ENCODE peak calls at places on chromosomes 16 and 17, in ten cellular contexts. R is uterus, H is Caco-2, A is ascending aorta, T is endothelial cell, Y is MCF 10A, V is cardiac muscle cell, L is stomach, Z is psoas muscle, C is IMR-90. J is an unnamed sample.
A peak's percentile ranks its signal among the peaks of the same experiment; 100 is the strongest.

GRCh38 chr17:59357219-59357699 is 25.8 kb downstream of the YPEL2 start:
- DNase-seq in V (no peak), Z (no peak), Y (no peak), R (no peak), L (no peak), H (no peak), C (no peak), T (no peak), A (no peak), J (no peak)

GRCh38 chr16:16019488-16019887 is 70.1 kb downstream of the ABCC1 start:
- DNase-seq in V (no peak), R (no peak), H (no peak), Y (peak; percentile 85), Z (no peak), L (no peak), T (no peak), A (no peak), C (peak; percentile 54), J (no peak)

GRCh38 chr16:9900576-9900975 is 281.7 kb downstream of the GRIN2A start:
- DNase-seq in Z (no peak), A (no peak), R (no peak), H (no peak), V (no peak), Y (no peak), L (no peak), C (no peak), T (no peak), J (no peak)

GRCh38 chr17:3796110-3796821 is 4.7 kb downstream of the ITGAE start:
- DNase-seq in R (no peak), Z (no peak), C (no peak), T (no peak), Y (no peak), L (peak; percentile 48), H (no peak), A (peak; percentile 53), V (no peak), J (no peak)

GRCh38 chr16:2825049-2825742 is 4.9 kb upstream of the ZG16B start:
- DNase-seq in Z (peak; percentile 46), Y (no peak), C (no peak), V (no peak), R (no peak), H (no peak), T (no peak), A (no peak), L (no peak), J (no peak)

GRCh38 chr16:57867000-57867561 is 64.8 kb upstream of the KIFC3 start:
- DNase-seq in H (no peak), A (no peak), Z (no peak), Y (no peak), T (no peak), C (peak; percentile 10), L (no peak), R (no peak), V (peak; percentile 56), J (no peak)

GRCh38 chr17:44916781-44917241 is 1.5 kb upstream of the GFAP start:
- DNase-seq in C (peak; percentile 25), L (no peak), H (no peak), T (no peak), V (no peak), Z (no peak), R (peak; percentile 53), Y (peak; percentile 81), A (no peak), J (no peak)

GRCh38 chr17:79038545-79039135 is 14.7 kb downstream of the C1QTNF1 start:
- DNase-seq in L (no peak), A (no peak), H (no peak), V (no peak), T (no peak), Y (peak; percentile 98), R (peak; percentile 21), C (peak; percentile 96), Z (peak; percentile 81), J (no peak)

GRCh38 chr17:76434870-76435269 is 18.1 kb downstream of the UBE2O start:
- DNase-seq in A (no peak), Y (peak; percentile 66), R (no peak), C (no peak), T (no peak), L (no peak), V (no peak), Z (peak; percentile 76), H (no peak), J (no peak)

GRCh38 chr17:33973491-33973890 is 281.6 kb upstream of the CCL2 start:
- DNase-seq in L (peak; percentile 57), C (no peak), A (no peak), T (no peak), Y (no peak), V (no peak), H (no peak), Z (no peak), R (no peak), J (no peak)

GRCh38 chr17:34781571-34782108 is 179.6 kb downstream of the CCT6B start:
- DNase-seq in L (no peak), T (no peak), A (no peak), Z (no peak), R (no peak), Y (no peak), C (peak; percentile 7), V (no peak), H (no peak), J (no peak)

GRCh38 chr17:35752471-35752870 is 568 bp downstream of the GAS2L2 start:
- DNase-seq in Z (no peak), R (no peak), T (no peak), L (peak; percentile 82), C (no peak), A (no peak), Y (no peak), V (no peak), H (no peak), J (no peak)

GRCh38 chr17:15169676-15170075 is 95.5 kb downstream of the PMP22 start:
- DNase-seq in V (no peak), L (no peak), A (no peak), C (peak; percentile 77), Y (peak; percentile 24), Z (no peak), R (no peak), T (no peak), H (no peak), J (no peak)

GRCh38 chr16:4691666-4692412 is 1.5 kb upstream of the NUDT16L1 start:
- DNase-seq in C (no peak), R (peak; percentile 22), Z (peak; percentile 55), H (peak; percentile 30), T (no peak), L (no peak), V (no peak), Y (no peak), A (no peak), J (no peak)

GRCh38 chr16:56066617-56067016 is 124.7 kb upstream of the GNAO1 start:
- DNase-seq in L (no peak), R (no peak), T (no peak), C (no peak), Y (no peak), A (no peak), H (no peak), Z (no peak), V (no peak), J (no peak)

GRCh38 chr16:5845046-5845445 is 747.5 kb upstream of the EEF2KMT start:
- DNase-seq in T (no peak), Z (no peak), H (no peak), V (no peak), R (no peak), Y (no peak), C (no peak), A (no peak), L (no peak), J (no peak)

GRCh38 chr17:18965530-18966236 is 13.7 kb downstream of the SLC5A10 start:
- DNase-seq in H (no peak), Y (no peak), V (no peak), L (no peak), R (no peak), T (no peak), A (no peak), Z (no peak), C (no peak), J (no peak)

GRCh38 chr17:2170023-2170422 is 115.1 kb downstream of the HIC1 start:
- DNase-seq in T (peak; percentile 33), R (no peak), A (no peak), H (no peak), Y (peak; percentile 37), V (no peak), Z (no peak), C (no peak), L (no peak), J (no peak)
- TF ChIP-seq CTCF in T (no peak), R (no peak), A (no peak), H (peak; percentile 73), Y (peak; percentile 9), V (peak; percentile 12), Z (no peak), C (no peak), L (no peak), J (peak; percentile 13)

DNA sequence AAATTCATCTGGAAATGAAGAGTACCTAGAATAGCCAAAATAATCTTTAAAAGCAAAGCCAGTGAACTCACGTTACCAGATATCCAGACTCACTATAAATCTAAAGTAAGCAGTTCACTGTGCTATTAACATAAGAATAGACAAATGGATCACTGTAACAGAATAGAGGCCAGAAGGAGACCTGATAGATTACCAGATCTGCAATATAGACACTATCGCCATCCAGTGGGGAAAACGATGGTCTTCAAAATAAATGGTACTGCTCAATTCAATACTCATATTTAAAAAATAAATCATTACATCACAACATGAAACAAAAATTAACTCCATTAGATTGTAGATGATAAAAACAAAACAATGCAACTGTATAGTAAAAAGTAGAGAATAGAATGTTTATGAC is 158.6 kb upstream of the CDH8 start:
- DNase-seq in Z (no peak), V (no peak), H (no peak), T (no peak), R (no peak), A (no peak), C (no peak), L (no peak), Y (peak; percentile 0), J (no peak)
- TF ChIP-seq CTCF in Z (no peak), V (no peak), H (no peak), T (no peak), R (no peak), A (no peak), C (no peak), L (no peak), Y (no peak), J (peak; percentile 17)

DNA sequence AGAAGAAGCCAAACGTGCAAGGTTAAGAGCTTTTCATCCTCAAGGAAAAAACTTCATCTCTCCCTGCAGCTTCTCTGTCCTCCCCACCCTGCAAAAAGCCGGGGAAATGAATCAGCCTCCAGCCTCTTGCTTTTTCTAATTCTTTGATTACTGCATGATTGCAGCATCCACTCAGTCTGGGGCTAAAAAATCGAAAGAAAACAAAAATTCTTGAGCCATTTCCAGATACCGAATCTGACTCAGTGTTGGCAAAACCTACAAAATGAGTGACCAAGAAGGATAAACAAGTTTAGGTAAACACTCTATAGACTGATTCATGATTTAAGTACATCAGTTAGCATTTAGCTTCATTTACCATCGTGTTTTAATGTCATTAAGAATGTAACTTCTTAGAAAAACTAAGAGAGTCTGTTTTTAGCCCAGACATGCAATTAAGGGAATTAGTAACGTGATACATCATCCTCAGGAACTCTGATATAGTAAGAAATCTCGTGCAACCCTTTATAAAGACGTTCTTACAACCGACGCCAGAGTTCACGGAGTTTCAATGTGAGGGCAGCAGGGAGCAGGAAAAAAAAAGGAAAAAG is 287.3 kb upstream of the FOXF1 start:
- DNase-seq in H (no peak), L (peak; percentile 23), A (no peak), Y (peak; percentile 62), T (no peak), R (no peak), V (no peak), C (peak; percentile 98), Z (no peak), J (no peak)
- TF ChIP-seq CTCF in H (no peak), L (no peak), A (no peak), Y (no peak), T (no peak), R (no peak), V (no peak), C (no peak), Z (no peak), J (no peak)

GRCh38 chr17:51365090-51365489 is 104.7 kb downstream of the UTP18 start:
- DNase-seq in V (no peak), L (no peak), Y (no peak), R (no peak), A (no peak), C (no peak), Z (no peak), T (no peak), H (no peak), J (no peak)
- TF ChIP-seq CTCF in V (no peak), L (no peak), Y (no peak), R (no peak), A (no peak), C (no peak), Z (no peak), T (no peak), H (no peak), J (no peak)